ENCODE peak calls at places on chromosomes 13 and 19, in five cellular contexts. W is tibial artery, R is cerebellar cortex, Y is omental fat pad, D is transverse colon. V is an unnamed sample.

GRCh38 chr13:20964904-20965303 is 62.4 kb upstream of the XPO4 start:
- DNase-seq in W (no peak), R (no peak), Y (no peak), D (no peak), V (no peak)

GRCh38 chr19:29107831-29108230 is 105.1 kb downstream of the UQCRFS1 start:
- DNase-seq in W (no peak), R (no peak), Y (no peak), D (no peak), V (no peak)

GRCh38 chr19:53903055-53903680 is 5.9 kb upstream of the CACNG7 start:
- DNase-seq in W (no peak), R (no peak), Y (no peak), D (no peak), V (no peak)

GRCh38 chr19:11208526-11209471 is 11.5 kb upstream of the KANK2 start:
- DNase-seq in W (no peak), R (no peak), Y (no peak), D (no peak), V (no peak)

GRCh38 chr19:49058592-49058991 is 1.0 kb upstream of the CGB7 start:
- DNase-seq in W (no peak), R (no peak), Y (no peak), D (no peak), V (no peak)

GRCh38 chr13:47291116-47291656 is 394.3 kb upstream of the HTR2A start:
- DNase-seq in W (no peak), R (no peak), Y (no peak), D (no peak), V (no peak)

GRCh38 chr19:10625003-10625761 is at the start of gene SLC44A2:
- DNase-seq in W (peak; percentile 65), R (no peak), Y (no peak), D (peak; percentile 93), V (no peak)

GRCh38 chr13:26983533-26984315 is 187.9 kb downstream of the USP12 start:
- DNase-seq in W (no peak), R (no peak), Y (no peak), D (no peak), V (no peak)

GRCh38 chr13:40933508-40933907 is 85.6 kb downstream of the ELF1 start:
- DNase-seq in W (no peak), R (no peak), Y (no peak), D (no peak), V (no peak)

GRCh38 chr19:35247526-35248309 is 1.1 kb upstream of the LSR start:
- DNase-seq in W (no peak), R (peak; percentile 74), Y (no peak), D (peak; percentile 94), V (no peak)

GRCh38 chr13:24911135-24911524 is 147.2 kb downstream of the RNF17 start:
- DNase-seq in W (no peak), R (no peak), Y (no peak), D (no peak), V (no peak)

GRCh38 chr19:49387936-49388372 is at the start of gene KASH5:
- DNase-seq in W (peak; percentile 49), R (peak; percentile 59), Y (no peak), D (peak; percentile 78), V (no peak)

GRCh38 chr19:47839411-47839810 is 17.7 kb downstream of the CRX start:
- DNase-seq in W (no peak), R (no peak), Y (no peak), D (no peak), V (no peak)

GRCh38 chr19:21148681-21149080 is 6.8 kb downstream of the ZNF431 start:
- DNase-seq in W (no peak), R (no peak), Y (no peak), D (no peak), V (no peak)

GRCh38 chr19:13234518-13234917 is 84.3 kb downstream of the IER2 start:
- DNase-seq in W (peak; percentile 26), R (no peak), Y (no peak), D (peak; percentile 73), V (no peak)

GRCh38 chr13:38582133-38582532 is 104.7 kb upstream of the FREM2 start:
- DNase-seq in W (no peak), R (peak; percentile 46), Y (no peak), D (no peak), V (no peak)

GRCh38 chr19:58575183-58576041 is 2.3 kb upstream of the MZF1 start:
- DNase-seq in W (peak; percentile 90), R (peak; percentile 93), Y (peak; percentile 59), D (peak; percentile 89), V (peak; percentile 71)

GRCh38 chr19:10111405-10111811 is at the start of gene P2RY11:
- DNase-seq in W (no peak), R (no peak), Y (no peak), D (peak; percentile 49), V (no peak)

GRCh38 chr19:53388168-53388567 is 6.8 kb upstream of the ZNF765 start:
- DNase-seq in W (no peak), R (no peak), Y (no peak), D (no peak), V (no peak)

GRCh38 chr13:112634102-112634501 is 46.1 kb upstream of the TUBGCP3 start:
- DNase-seq in W (no peak), R (no peak), Y (no peak), D (no peak), V (no peak)

GRCh38 chr13:110433014-110433413 is 125.9 kb downstream of the COL4A2 start:
- DNase-seq in W (peak; percentile 72), R (peak; percentile 46), Y (no peak), D (no peak), V (peak; percentile 60)

GRCh38 chr13:46893820-46894533 is 2.9 kb downstream of the HTR2A start:
- DNase-seq in W (peak; percentile 58), R (peak; percentile 30), Y (peak; percentile 39), D (peak; percentile 66), V (no peak)

V was measured in thoracic aorta.